ENCODE peak calls at places on chromosomes 3 and 15, in six cellular contexts. B is naive thymus-derived CD4-positive, alpha-beta T cell; A is activated naive CD4-positive, alpha-beta T cell treated with anti-CD3 and anti-CD28 coated beads, Interleukin-2, amount 50 U/mL, for 72 hours; D is effector memory CD8-positive, alpha-beta T cell; V is activated CD8-positive, alpha-beta memory T cell treated with anti-CD3 and anti-CD28 coated beads, Interleukin-2, amount 10 ng/mL, durations not matched to agents 7 days and 5 days; N is right lobe of liver. Q is an unnamed sample.

GRCh38 chr3:73389104-73389809 is 235.5 kb downstream of the PDZRN3 start:
- ATAC-seq in B (no peak), A (no peak), D (no peak), V (no peak), N (no peak), Q (no peak)

GRCh38 chr3:46922426-46922825 is 44.9 kb downstream of the PTH1R start:
- ATAC-seq in B (no peak), A (no peak), D (no peak), V (no peak), N (no peak), Q (no peak)

GRCh38 chr15:59143281-59143680 is 38.3 kb downstream of the CCNB2 start:
- ATAC-seq in B (no peak), A (no peak), D (no peak), V (no peak), N (no peak), Q (no peak)

GRCh38 chr3:24963762-24964625 is 464.1 kb upstream of the RARB start:
- ATAC-seq in B (no peak), A (no peak), D (no peak), V (no peak), N (peak; percentile 54), Q (no peak)

GRCh38 chr3:195815169-195815771 is 3.5 kb upstream of the MUC4 start:
- ATAC-seq in B (no peak), A (peak; percentile 41), D (peak; percentile 68), V (no peak), N (peak; percentile 85), Q (peak; percentile 73)

GRCh38 chr3:169339386-169339785 is 324.1 kb downstream of the MECOM start:
- ATAC-seq in B (no peak), A (no peak), D (no peak), V (no peak), N (no peak), Q (no peak)

GRCh38 chr3:197372076-197372661 is 73.8 kb upstream of the DLG1 start:
- ATAC-seq in B (no peak), A (no peak), D (no peak), V (no peak), N (no peak), Q (no peak)

GRCh38 chr3:185629554-185630181 is 43.6 kb downstream of the SENP2 start:
- ATAC-seq in B (no peak), A (no peak), D (no peak), V (peak; percentile 30), N (no peak), Q (no peak)

GRCh38 chr3:66588340-66588847 is 87.6 kb upstream of the LRIG1 start:
- ATAC-seq in B (no peak), A (no peak), D (no peak), V (no peak), N (peak; percentile 93), Q (no peak)

GRCh38 chr3:125916376-125916978 is 52.5 kb upstream of the ROPN1B start:
- ATAC-seq in B (peak; percentile 98), A (peak; percentile 91), D (peak; percentile 83), V (peak; percentile 93), N (peak; percentile 99), Q (peak; percentile 95)

GRCh38 chr3:66150977-66151376 is 69.8 kb upstream of the SLC25A26 start:
- ATAC-seq in B (no peak), A (no peak), D (no peak), V (no peak), N (no peak), Q (no peak)

GRCh38 chr3:141403576-141403975 is 35.3 kb downstream of the ZBTB38 start:
- ATAC-seq in B (peak; percentile 9), A (no peak), D (peak; percentile 64), V (no peak), N (no peak), Q (no peak)

GRCh38 chr3:32502944-32503286 is 263 bp upstream of the CMTM6 start:
- ATAC-seq in B (peak; percentile 16), A (peak; percentile 15), D (peak; percentile 21), V (peak; percentile 2), N (no peak), Q (peak; percentile 4)

GRCh38 chr3:89948008-89948407 is 840.6 kb downstream of the EPHA3 start:
- ATAC-seq in B (no peak), A (no peak), D (no peak), V (no peak), N (no peak), Q (no peak)

GRCh38 chr15:68042156-68042854 is 11.8 kb upstream of the PIAS1 start:
- ATAC-seq in B (no peak), A (no peak), D (no peak), V (no peak), N (peak; percentile 87), Q (no peak)

GRCh38 chr3:172146349-172146748 is 107.0 kb downstream of the FNDC3B start:
- ATAC-seq in B (no peak), A (no peak), D (no peak), V (no peak), N (no peak), Q (no peak)

GRCh38 chr3:37645801-37646380 is 215.8 kb upstream of the CTDSPL start:
- ATAC-seq in B (no peak), A (no peak), D (no peak), V (no peak), N (peak; percentile 64), Q (no peak)

GRCh38 chr3:190064112-190064511 is 56.6 kb downstream of the P3H2 start:
- ATAC-seq in B (no peak), A (no peak), D (no peak), V (no peak), N (peak; percentile 67), Q (no peak)

GRCh38 chr3:72728958-72729467 is 119.2 kb downstream of the SHQ1 start:
- ATAC-seq in B (no peak), A (no peak), D (no peak), V (no peak), N (no peak), Q (no peak)

GRCh38 chr3:36911990-36912804 is 32.7 kb downstream of the TRANK1 start:
- ATAC-seq in B (peak; percentile 88), A (peak; percentile 84), D (peak; percentile 79), V (peak; percentile 88), N (peak; percentile 74), Q (peak; percentile 88)

GRCh38 chr3:134710313-134710680 is 59.5 kb upstream of the KY start:
- ATAC-seq in B (no peak), A (no peak), D (no peak), V (no peak), N (no peak), Q (no peak)

GRCh38 chr15:94638183-94638582 is 406.8 kb downstream of the MCTP2 start:
- ATAC-seq in B (no peak), A (no peak), D (no peak), V (no peak), N (no peak), Q (no peak)

GRCh38 chr15:74203914-74204431 is 1.4 kb upstream of the STRA6 start:
- ATAC-seq in B (no peak), A (no peak), D (no peak), V (no peak), N (no peak), Q (no peak)

GRCh38 chr3:122857019-122857418 is 62.1 kb downstream of the SLC49A4 start:
- ATAC-seq in B (no peak), A (peak; percentile 58), D (no peak), V (no peak), N (no peak), Q (peak; percentile 38)

GRCh38 chr3:132445812-132446211 is 28.5 kb downstream of the DNAJC13 start:
- ATAC-seq in B (peak; percentile 48), A (no peak), D (no peak), V (no peak), N (peak; percentile 56), Q (no peak)